ENCODE peak calls at places on chromosome 11, in five cellular contexts. Q is right lobe of liver, K is GM10248, M is smooth muscle cell of the brain vasculature, U is GM20000. X is an unnamed sample.
A peak's percentile ranks its signal among the peaks of the same experiment; 100 is the strongest.

GRCh38 chr11:130371004-130371590 is 56.4 kb upstream of the ZBTB44 start:
- DNase-seq in M (no peak), U (peak; percentile 27), Q (no peak), K (peak; percentile 36), X (no peak)

GRCh38 chr11:75480890-75481190 is 44.9 kb downstream of the GDPD5 start:
- DNase-seq in Q (no peak), K (no peak), U (no peak), M (no peak), X (no peak)

GRCh38 chr11:67351275-67352005 is 1.9 kb downstream of the POLD4 start:
- DNase-seq in K (peak; percentile 78), U (peak; percentile 72), M (no peak), Q (peak; percentile 43), X (no peak)

GRCh38 chr11:46718155-46719019 is 626 bp upstream of the F2 start:
- DNase-seq in U (no peak), Q (peak; percentile 91), M (no peak), K (no peak), X (no peak)

GRCh38 chr11:45678962-45679361 is 13.5 kb upstream of the CHST1 start:
- DNase-seq in M (no peak), K (no peak), U (no peak), Q (no peak), X (no peak)

GRCh38 chr11:72781313-72782080 is 12.3 kb downstream of the STARD10 start:
- DNase-seq in Q (peak; percentile 64), U (peak; percentile 89), K (peak; percentile 83), M (no peak), X (no peak)

GRCh38 chr11:87347441-87347840 is 309.7 kb downstream of the TMEM135 start:
- DNase-seq in U (no peak), K (no peak), M (no peak), Q (no peak), X (no peak)

GRCh38 chr11:101127699-101128570 is 1.7 kb downstream of the PGR start:
- DNase-seq in U (peak; percentile 20), K (peak; percentile 13), M (no peak), Q (peak; percentile 37), X (no peak)

GRCh38 chr11:15035283-15035682 is 38.1 kb upstream of the CALCB start:
- DNase-seq in U (no peak), K (no peak), Q (no peak), M (no peak), X (no peak)

GRCh38 chr11:62919898-62920640 is 1.1 kb downstream of the CHRM1 start:
- DNase-seq in U (no peak), K (no peak), Q (no peak), M (no peak), X (no peak)

GRCh38 chr11:122910775-122911174 is 28.2 kb downstream of the JHY start:
- DNase-seq in M (no peak), K (no peak), U (no peak), Q (no peak), X (no peak)

GRCh38 chr11:127247261-127247660 is 246.7 kb upstream of the KIRREL3 start:
- DNase-seq in K (no peak), U (no peak), Q (no peak), M (no peak), X (no peak)

GRCh38 chr11:110855246-110855645 is 143.0 kb upstream of the ARHGAP20 start:
- DNase-seq in K (no peak), U (no peak), Q (no peak), M (no peak), X (no peak)

GRCh38 chr11:129364143-129364654 is 11.4 kb upstream of the BARX2 start:
- DNase-seq in U (peak; percentile 77), M (peak; percentile 74), Q (peak; percentile 83), K (peak; percentile 69), X (peak; percentile 49)

GRCh38 chr11:34495724-34496377 is 17.7 kb downstream of the ELF5 start:
- DNase-seq in K (no peak), U (no peak), Q (no peak), M (peak; percentile 83), X (peak; percentile 68)

GRCh38 chr11:30991802-30992512 is 377.6 kb downstream of the DCDC1 start:
- DNase-seq in K (no peak), Q (no peak), U (no peak), M (no peak), X (no peak)

GRCh38 chr11:47980907-47981621 is 705 bp downstream of the PTPRJ start:
- DNase-seq in M (no peak), K (peak; percentile 59), U (peak; percentile 76), Q (peak; percentile 68), X (no peak)

GRCh38 chr11:119764108-119764874 is 35.3 kb upstream of the NECTIN1 start:
- DNase-seq in K (no peak), U (no peak), Q (peak; percentile 72), M (no peak), X (no peak)

GRCh38 chr11:120248551-120249278 is 8.8 kb downstream of the POU2F3 start:
- DNase-seq in U (no peak), Q (no peak), M (no peak), K (no peak), X (no peak)

GRCh38 chr11:107040447-107041444 is 22.5 kb upstream of the GUCY1A2 start:
- DNase-seq in M (peak; percentile 36), K (no peak), Q (no peak), U (no peak), X (peak; percentile 68)

GRCh38 chr11:34610324-34611041 is 10.4 kb upstream of the EHF start:
- DNase-seq in U (no peak), Q (no peak), M (no peak), K (no peak), X (no peak)

GRCh38 chr11:65448418-65449196 is 26.0 kb downstream of the NEAT1 start:
- DNase-seq in Q (peak; percentile 31), U (no peak), M (no peak), K (no peak), X (no peak)

GRCh38 chr11:27865105-27865504 is 164.8 kb upstream of the BDNF start:
- DNase-seq in Q (no peak), M (no peak), K (no peak), U (no peak), X (no peak)

GRCh38 chr11:24585192-24585591 is 88.3 kb downstream of the LUZP2 start:
- DNase-seq in U (no peak), Q (no peak), K (no peak), M (no peak), X (peak; percentile 32)

GRCh38 chr11:93974759-93975158 is 46.4 kb upstream of the HEPHL1 start:
- DNase-seq in M (no peak), U (no peak), K (no peak), Q (no peak), X (no peak)

GRCh38 chr11:61897387-61898246 is 6.3 kb upstream of the FADS3 start:
- DNase-seq in K (peak; percentile 89), Q (peak; percentile 69), M (no peak), U (peak; percentile 87), X (no peak)

GRCh38 chr11:72422414-72422813 is 11.9 kb downstream of the CLPB start:
- DNase-seq in U (no peak), K (no peak), Q (no peak), M (no peak), X (no peak)

GRCh38 chr11:46298699-46299424 is 21.4 kb downstream of the CREB3L1 start:
- DNase-seq in K (no peak), U (no peak), M (no peak), Q (no peak), X (no peak)

GRCh38 chr11:9565822-9566560 is 7.5 kb upstream of the WEE1 start:
- DNase-seq in K (peak; percentile 72), M (peak; percentile 96), U (peak; percentile 76), Q (peak; percentile 28), X (peak; percentile 94)

GRCh38 chr11:132496341-132496740 is 1036.0 kb downstream of the OPCML start:
- DNase-seq in Q (no peak), K (no peak), M (no peak), U (no peak), X (no peak)

GRCh38 chr11:14448229-14448628 is 51.4 kb downstream of the COPB1 start:
- DNase-seq in M (no peak), Q (no peak), U (no peak), K (no peak), X (no peak)

GRCh38 chr11:462107-462890 is 12.2 kb downstream of the PTDSS2 start:
- DNase-seq in K (no peak), U (no peak), M (no peak), Q (no peak), X (no peak)

GRCh38 chr11:65316979-65317786 is 2.5 kb downstream of the CDC42EP2 start:
- DNase-seq in M (no peak), Q (peak; percentile 66), K (no peak), U (no peak), X (no peak)